ENCODE peak calls at places on chromosome 21, in nine cellular contexts. S is substantia nigra; D is HEK293T; B is fibroblast of pulmonary artery; X is central memory CD8-positive, alpha-beta T cell; F is T-helper 2 cell; J is body of pancreas; E is occipital lobe; N is amniotic stem cell. Z is an unnamed sample.

GRCh38 chr21:44300262-44300959 is 558 bp downstream of the PFKL start:
- DNase-seq in X (no peak), N (peak; percentile 28), B (peak; percentile 41), J (peak; percentile 77), D (peak; percentile 73), E (no peak), S (no peak), F (peak; percentile 61), Z (peak; percentile 44)

GRCh38 chr21:35232545-35233176 is 183.6 kb upstream of the RUNX1 start:
- DNase-seq in B (peak; percentile 83), J (peak; percentile 17), F (no peak), D (no peak), X (no peak), E (no peak), N (no peak), S (no peak), Z (no peak)

GRCh38 chr21:45531393-45532215 is 10.6 kb downstream of the SLC19A1 start:
- DNase-seq in S (no peak), B (no peak), D (no peak), X (no peak), E (no peak), J (no peak), F (no peak), N (no peak), Z (no peak)

GRCh38 chr21:35011681-35012080 is 37.4 kb downstream of the RUNX1 start:
- DNase-seq in S (no peak), B (no peak), E (no peak), J (no peak), N (no peak), F (peak; percentile 43), X (no peak), D (no peak), Z (no peak)

GRCh38 chr21:14046401-14046800 is 164.4 kb downstream of the LIPI start:
- DNase-seq in J (no peak), B (no peak), X (no peak), N (no peak), F (no peak), E (no peak), D (no peak), S (no peak), Z (no peak)

GRCh38 chr21:33286076-33286475 is 19.9 kb downstream of the IL10RB start:
- DNase-seq in F (no peak), D (no peak), E (no peak), J (no peak), S (no peak), X (no peak), B (no peak), N (no peak), Z (no peak)

GRCh38 chr21:16307256-16307655 is 577.5 kb downstream of the USP25 start:
- DNase-seq in E (no peak), B (no peak), F (no peak), X (no peak), N (no peak), D (no peak), J (no peak), S (no peak), Z (no peak)

GRCh38 chr21:39153373-39153772 is 29.9 kb downstream of the PSMG1 start:
- DNase-seq in X (no peak), F (no peak), E (no peak), S (no peak), J (no peak), N (no peak), B (peak; percentile 11), D (peak; percentile 42), Z (no peak)

GRCh38 chr21:16040601-16041000 is 310.8 kb downstream of the USP25 start:
- DNase-seq in N (no peak), B (peak; percentile 33), X (no peak), D (no peak), F (no peak), E (no peak), S (no peak), J (no peak), Z (no peak)

GRCh38 chr21:25296239-25296638 is 311.0 kb downstream of the MRPL39 start:
- DNase-seq in X (no peak), D (no peak), S (no peak), J (peak; percentile 44), N (no peak), F (no peak), E (no peak), B (peak; percentile 25), Z (no peak)

GRCh38 chr21:39326607-39327307 is 13.3 kb upstream of the BRWD1 start:
- DNase-seq in S (no peak), X (no peak), B (no peak), F (no peak), J (no peak), D (no peak), N (no peak), E (no peak), Z (no peak)

GRCh38 chr21:16841917-16842316 is 670.9 kb upstream of the CXADR start:
- DNase-seq in E (no peak), F (no peak), B (no peak), N (no peak), J (no peak), S (no peak), X (no peak), D (no peak), Z (no peak)

GRCh38 chr21:43266534-43266933 is 97.7 kb downstream of the CRYAA start:
- DNase-seq in N (no peak), S (no peak), X (no peak), E (no peak), J (no peak), D (no peak), B (peak; percentile 68), F (no peak), Z (no peak)

GRCh38 chr21:44049606-44050005 is 37.5 kb downstream of the TRAPPC10 start:
- DNase-seq in S (no peak), F (no peak), E (no peak), B (peak; percentile 13), J (no peak), X (no peak), D (no peak), N (no peak), Z (no peak)

GRCh38 chr21:37378700-37379139 is 12.1 kb downstream of the DYRK1A start:
- DNase-seq in X (no peak), F (no peak), D (no peak), S (no peak), B (no peak), E (no peak), J (no peak), N (no peak), Z (no peak)

GRCh38 chr21:38811257-38811656 is 5.5 kb downstream of the ETS2 start:
- DNase-seq in E (no peak), N (peak; percentile 71), X (no peak), J (no peak), S (no peak), D (no peak), B (peak; percentile 89), F (no peak), Z (no peak)

GRCh38 chr21:36859744-36860501 is 106.5 kb downstream of the HLCS start:
- DNase-seq in D (peak; percentile 86), N (no peak), F (peak; percentile 44), S (no peak), B (peak; percentile 54), X (no peak), E (no peak), J (peak; percentile 92), Z (no peak)

GRCh38 chr21:46411691-46412090 is 47.0 kb upstream of the DIP2A start:
- DNase-seq in J (no peak), S (no peak), B (no peak), E (no peak), F (no peak), N (no peak), X (no peak), D (no peak), Z (no peak)

GRCh38 chr21:25005388-25005787 is 601.9 kb downstream of the MRPL39 start:
- DNase-seq in D (no peak), E (no peak), B (peak; percentile 5), N (no peak), X (no peak), F (no peak), S (no peak), J (no peak), Z (no peak)

GRCh38 chr21:34204021-34204420 is 130.6 kb downstream of the MRPS6 start:
- DNase-seq in B (no peak), E (no peak), S (no peak), D (no peak), J (no peak), N (no peak), F (no peak), X (no peak), Z (no peak)

GRCh38 chr21:37899141-37899540 is 17.1 kb downstream of the KCNJ6 start:
- DNase-seq in S (no peak), J (no peak), E (no peak), F (no peak), B (no peak), X (no peak), N (no peak), D (no peak), Z (no peak)

GRCh38 chr21:42002421-42002958 is 7.7 kb downstream of the ZBTB21 start:
- DNase-seq in J (no peak), D (no peak), N (peak; percentile 96), S (no peak), X (no peak), F (peak; percentile 96), B (peak; percentile 68), E (peak; percentile 16), Z (peak; percentile 53)

GRCh38 chr21:20661745-20662470 is 336.3 kb upstream of the NCAM2 start:
- DNase-seq in E (no peak), D (no peak), F (no peak), S (no peak), X (no peak), J (no peak), B (no peak), N (no peak), Z (no peak)

GRCh38 chr21:45378258-45378966 is 26.6 kb upstream of the COL18A1 start:
- DNase-seq in D (no peak), F (no peak), S (no peak), B (no peak), J (peak; percentile 29), E (no peak), X (no peak), N (peak; percentile 41), Z (no peak)

GRCh38 chr21:31731802-31732537 is at the start of gene SCAF4:
- DNase-seq in F (peak; percentile 86), D (peak; percentile 98), S (peak; percentile 80), E (peak; percentile 91), X (peak; percentile 48), N (peak; percentile 72), B (peak; percentile 89), J (peak; percentile 93), Z (peak; percentile 76)

GRCh38 chr21:45994738-45995685 is 13.4 kb downstream of the COL6A1 start:
- DNase-seq in N (no peak), F (no peak), X (no peak), S (no peak), D (no peak), E (no peak), J (no peak), B (no peak), Z (no peak)

GRCh38 chr21:14121719-14122118 is 89.0 kb downstream of the LIPI start:
- DNase-seq in J (no peak), X (no peak), N (no peak), D (no peak), F (peak; percentile 6), E (no peak), S (no peak), B (no peak), Z (no peak)

GRCh38 chr21:36147891-36148290 is 8.7 kb upstream of the DOP1B start:
- DNase-seq in F (no peak), X (no peak), J (no peak), S (no peak), N (no peak), E (no peak), B (no peak), D (no peak), Z (no peak)

GRCh38 chr21:38623552-38623951 is 125.3 kb upstream of the ERG start:
- DNase-seq in F (no peak), X (no peak), D (no peak), E (no peak), B (no peak), N (no peak), S (no peak), J (no peak), Z (no peak)

GRCh38 chr21:14687277-14687642 is 141.1 kb upstream of the SAMSN1 start:
- DNase-seq in N (no peak), D (no peak), E (no peak), B (no peak), S (no peak), J (no peak), F (peak; percentile 17), X (no peak), Z (no peak)

GRCh38 chr21:27511241-27511640 is 544.4 kb upstream of the ADAMTS5 start:
- DNase-seq in X (no peak), E (no peak), N (no peak), S (no peak), D (no peak), F (no peak), J (no peak), B (no peak), Z (no peak)